ENCODE peak calls at places on chromosome 5, in six cellular contexts. One of them, this sample, is unnamed.

GRCh38 chr5:128436825-128437224 is 101.2 kb downstream of the FBN2 start:
- DNase-seq in cardiac fibroblast: peak
- DNase-seq in NCI-H1105 treated with DMSO at 0.1 percent for 48 hours: no peak
- DNase-seq in activated CD8-positive, alpha-beta memory T cell treated with anti-CD3 and anti-CD28 coated beads for 4 hours: no peak
- DNase-seq in activated CD4-positive, alpha-beta T cell treated with anti-CD3 and anti-CD28 coated beads, Interleukin-2, amount 50 U/mL, for 1 hour: no peak
- DNase-seq in fibroblast of pulmonary artery: peak
- DNase-seq in this sample: no peak

GRCh38 chr5:132839426-132840301 is 9.2 kb upstream of the SHROOM1 start:
- DNase-seq in cardiac fibroblast: peak
- DNase-seq in NCI-H1105 treated with DMSO at 0.1 percent for 48 hours: no peak
- DNase-seq in activated CD8-positive, alpha-beta memory T cell treated with anti-CD3 and anti-CD28 coated beads for 4 hours: no peak
- DNase-seq in activated CD4-positive, alpha-beta T cell treated with anti-CD3 and anti-CD28 coated beads, Interleukin-2, amount 50 U/mL, for 1 hour: no peak
- DNase-seq in fibroblast of pulmonary artery: peak
- DNase-seq in this sample: no peak

GRCh38 chr5:107526263-107526937 is 144.3 kb downstream of the EFNA5 start:
- DNase-seq in cardiac fibroblast: peak
- DNase-seq in NCI-H1105 treated with DMSO at 0.1 percent for 48 hours: no peak
- DNase-seq in activated CD8-positive, alpha-beta memory T cell treated with anti-CD3 and anti-CD28 coated beads for 4 hours: no peak
- DNase-seq in activated CD4-positive, alpha-beta T cell treated with anti-CD3 and anti-CD28 coated beads, Interleukin-2, amount 50 U/mL, for 1 hour: no peak
- DNase-seq in fibroblast of pulmonary artery: no peak
- DNase-seq in this sample: no peak

GRCh38 chr5:119131530-119132313 is 60.8 kb downstream of the DMXL1 start:
- DNase-seq in cardiac fibroblast: no peak
- DNase-seq in NCI-H1105 treated with DMSO at 0.1 percent for 48 hours: no peak
- DNase-seq in activated CD8-positive, alpha-beta memory T cell treated with anti-CD3 and anti-CD28 coated beads for 4 hours: no peak
- DNase-seq in activated CD4-positive, alpha-beta T cell treated with anti-CD3 and anti-CD28 coated beads, Interleukin-2, amount 50 U/mL, for 1 hour: no peak
- DNase-seq in fibroblast of pulmonary artery: no peak
- DNase-seq in this sample: no peak

GRCh38 chr5:151039665-151040064 is 19.3 kb downstream of the GPX3 start:
- DNase-seq in cardiac fibroblast: no peak
- DNase-seq in NCI-H1105 treated with DMSO at 0.1 percent for 48 hours: no peak
- DNase-seq in activated CD8-positive, alpha-beta memory T cell treated with anti-CD3 and anti-CD28 coated beads for 4 hours: no peak
- DNase-seq in activated CD4-positive, alpha-beta T cell treated with anti-CD3 and anti-CD28 coated beads, Interleukin-2, amount 50 U/mL, for 1 hour: no peak
- DNase-seq in fibroblast of pulmonary artery: no peak
- DNase-seq in this sample: no peak

GRCh38 chr5:16392718-16393117 is 72.9 kb downstream of the ZNF622 start:
- DNase-seq in cardiac fibroblast: peak
- DNase-seq in NCI-H1105 treated with DMSO at 0.1 percent for 48 hours: no peak
- DNase-seq in activated CD8-positive, alpha-beta memory T cell treated with anti-CD3 and anti-CD28 coated beads for 4 hours: no peak
- DNase-seq in activated CD4-positive, alpha-beta T cell treated with anti-CD3 and anti-CD28 coated beads, Interleukin-2, amount 50 U/mL, for 1 hour: no peak
- DNase-seq in fibroblast of pulmonary artery: peak
- DNase-seq in this sample: no peak

GRCh38 chr5:159866093-159866492 is 50.2 kb upstream of the ADRA1B start:
- DNase-seq in cardiac fibroblast: no peak
- DNase-seq in NCI-H1105 treated with DMSO at 0.1 percent for 48 hours: no peak
- DNase-seq in activated CD8-positive, alpha-beta memory T cell treated with anti-CD3 and anti-CD28 coated beads for 4 hours: no peak
- DNase-seq in activated CD4-positive, alpha-beta T cell treated with anti-CD3 and anti-CD28 coated beads, Interleukin-2, amount 50 U/mL, for 1 hour: no peak
- DNase-seq in fibroblast of pulmonary artery: no peak
- DNase-seq in this sample: no peak

GRCh38 chr5:78295035-78295961 is 800 bp upstream of the AP3B1 start:
- DNase-seq in cardiac fibroblast: peak
- DNase-seq in NCI-H1105 treated with DMSO at 0.1 percent for 48 hours: peak
- DNase-seq in activated CD8-positive, alpha-beta memory T cell treated with anti-CD3 and anti-CD28 coated beads for 4 hours: no peak
- DNase-seq in activated CD4-positive, alpha-beta T cell treated with anti-CD3 and anti-CD28 coated beads, Interleukin-2, amount 50 U/mL, for 1 hour: peak
- DNase-seq in fibroblast of pulmonary artery: no peak
- DNase-seq in this sample: peak

GRCh38 chr5:79595086-79595485 is 17.2 kb upstream of the TENT2 start:
- DNase-seq in cardiac fibroblast: no peak
- DNase-seq in NCI-H1105 treated with DMSO at 0.1 percent for 48 hours: no peak
- DNase-seq in activated CD8-positive, alpha-beta memory T cell treated with anti-CD3 and anti-CD28 coated beads for 4 hours: no peak
- DNase-seq in activated CD4-positive, alpha-beta T cell treated with anti-CD3 and anti-CD28 coated beads, Interleukin-2, amount 50 U/mL, for 1 hour: no peak
- DNase-seq in fibroblast of pulmonary artery: peak
- DNase-seq in this sample: no peak

GRCh38 chr5:143055596-143056330 is 285.6 kb downstream of the ARHGAP26 start:
- DNase-seq in cardiac fibroblast: peak
- DNase-seq in NCI-H1105 treated with DMSO at 0.1 percent for 48 hours: no peak
- DNase-seq in activated CD8-positive, alpha-beta memory T cell treated with anti-CD3 and anti-CD28 coated beads for 4 hours: no peak
- DNase-seq in activated CD4-positive, alpha-beta T cell treated with anti-CD3 and anti-CD28 coated beads, Interleukin-2, amount 50 U/mL, for 1 hour: no peak
- DNase-seq in fibroblast of pulmonary artery: peak
- DNase-seq in this sample: no peak

GRCh38 chr5:178525906-178526732 is 64.1 kb downstream of the COL23A1 start:
- DNase-seq in cardiac fibroblast: no peak
- DNase-seq in NCI-H1105 treated with DMSO at 0.1 percent for 48 hours: no peak
- DNase-seq in activated CD8-positive, alpha-beta memory T cell treated with anti-CD3 and anti-CD28 coated beads for 4 hours: no peak
- DNase-seq in activated CD4-positive, alpha-beta T cell treated with anti-CD3 and anti-CD28 coated beads, Interleukin-2, amount 50 U/mL, for 1 hour: no peak
- DNase-seq in fibroblast of pulmonary artery: no peak
- DNase-seq in this sample: no peak

GRCh38 chr5:40307076-40307475 is 372.6 kb upstream of the PTGER4 start:
- DNase-seq in cardiac fibroblast: no peak
- DNase-seq in NCI-H1105 treated with DMSO at 0.1 percent for 48 hours: no peak
- DNase-seq in activated CD8-positive, alpha-beta memory T cell treated with anti-CD3 and anti-CD28 coated beads for 4 hours: no peak
- DNase-seq in activated CD4-positive, alpha-beta T cell treated with anti-CD3 and anti-CD28 coated beads, Interleukin-2, amount 50 U/mL, for 1 hour: no peak
- DNase-seq in fibroblast of pulmonary artery: no peak
- DNase-seq in this sample: no peak

GRCh38 chr5:178309271-178310008 is 76.8 kb upstream of the PHYKPL start:
- DNase-seq in cardiac fibroblast: no peak
- DNase-seq in NCI-H1105 treated with DMSO at 0.1 percent for 48 hours: no peak
- DNase-seq in activated CD8-positive, alpha-beta memory T cell treated with anti-CD3 and anti-CD28 coated beads for 4 hours: no peak
- DNase-seq in activated CD4-positive, alpha-beta T cell treated with anti-CD3 and anti-CD28 coated beads, Interleukin-2, amount 50 U/mL, for 1 hour: no peak
- DNase-seq in fibroblast of pulmonary artery: no peak
- DNase-seq in this sample: peak

GRCh38 chr5:171688696-171689495 is 96.7 kb upstream of the SMIM23 start:
- DNase-seq in cardiac fibroblast: no peak
- DNase-seq in NCI-H1105 treated with DMSO at 0.1 percent for 48 hours: no peak
- DNase-seq in activated CD8-positive, alpha-beta memory T cell treated with anti-CD3 and anti-CD28 coated beads for 4 hours: no peak
- DNase-seq in activated CD4-positive, alpha-beta T cell treated with anti-CD3 and anti-CD28 coated beads, Interleukin-2, amount 50 U/mL, for 1 hour: no peak
- DNase-seq in fibroblast of pulmonary artery: no peak
- DNase-seq in this sample: no peak

GRCh38 chr5:89934069-89934468 is 475.5 kb downstream of the CETN3 start:
- DNase-seq in cardiac fibroblast: no peak
- DNase-seq in NCI-H1105 treated with DMSO at 0.1 percent for 48 hours: no peak
- DNase-seq in activated CD8-positive, alpha-beta memory T cell treated with anti-CD3 and anti-CD28 coated beads for 4 hours: no peak
- DNase-seq in activated CD4-positive, alpha-beta T cell treated with anti-CD3 and anti-CD28 coated beads, Interleukin-2, amount 50 U/mL, for 1 hour: no peak
- DNase-seq in fibroblast of pulmonary artery: no peak
- DNase-seq in this sample: no peak

This sample was measured in left lung.